ENCODE peak calls at places on chromosomes 16 and 17, in ten cellular contexts. M is ascending aorta, K is SK-N-SH, Y is coronary artery, H is upper lobe of right lung, F is MCF 10A, G is GM20000, Z is GM23338, S is activated B cell treated with CpG ODN at 0.5 μM for 24 hours, Q is foreskin fibroblast. L is an unnamed sample.

GRCh38 chr16:47779201-47780016 is 318.3 kb downstream of the PHKB start:
- DNase-seq in Q (no peak), Y (no peak), H (no peak), S (no peak), M (no peak), F (peak; percentile 3), G (peak; percentile 46), K (no peak), Z (no peak), L (no peak)

GRCh38 chr17:39688945-39689344 is 1.1 kb upstream of the PGAP3 start:
- DNase-seq in Q (no peak), S (no peak), Y (no peak), K (no peak), F (no peak), M (no peak), Z (peak; percentile 78), H (no peak), G (no peak), L (no peak)

GRCh38 chr17:82848022-82848592 is 8.3 kb upstream of the ZNF750 start:
- DNase-seq in Q (peak; percentile 52), Z (no peak), K (no peak), G (no peak), H (peak; percentile 89), Y (no peak), S (no peak), F (peak; percentile 90), M (no peak), L (no peak)

GRCh38 chr16:63890072-63890471 is 1231.8 kb downstream of the CDH11 start:
- DNase-seq in H (no peak), Q (no peak), Z (no peak), Y (no peak), S (no peak), M (no peak), K (no peak), F (peak; percentile 73), G (no peak), L (no peak)

GRCh38 chr17:9258115-9259020 is 237.1 kb downstream of the NTN1 start:
- DNase-seq in M (no peak), Y (no peak), F (no peak), H (no peak), Z (no peak), Q (no peak), G (no peak), K (no peak), S (no peak), L (no peak)

GRCh38 chr16:89324056-89325010 is 106.8 kb downstream of the ZNF778 start:
- DNase-seq in H (peak; percentile 36), S (no peak), F (no peak), Q (peak; percentile 59), G (peak; percentile 82), M (no peak), Z (no peak), Y (peak; percentile 35), K (no peak), L (no peak)

GRCh38 chr16:67449328-67449727 is 18.4 kb downstream of the HSD11B2 start:
- DNase-seq in Z (no peak), Q (no peak), G (no peak), M (no peak), F (no peak), H (no peak), K (no peak), S (no peak), Y (no peak), L (no peak)

GRCh38 chr17:44323359-44324091 is 1.1 kb downstream of the SLC25A39 start:
- DNase-seq in G (no peak), Q (no peak), H (no peak), K (no peak), M (no peak), Y (no peak), S (no peak), Z (no peak), F (no peak), L (no peak)

GRCh38 chr17:74569392-74570003 is 2.2 kb upstream of the CD300H start:
- DNase-seq in Q (peak; percentile 10), M (peak; percentile 65), G (no peak), Z (peak; percentile 39), H (no peak), F (peak; percentile 100), S (no peak), K (no peak), Y (peak; percentile 87), L (no peak)

GRCh38 chr17:28725166-28725659 is 820 bp downstream of the TLCD1 start:
- DNase-seq in Z (peak; percentile 34), Y (no peak), K (no peak), M (no peak), S (no peak), F (peak; percentile 71), G (no peak), Q (peak; percentile 66), H (no peak), L (no peak)
- TF ChIP-seq CTCF in Z (no peak), Y (no peak), K (peak; percentile 25), M (no peak), S (no peak), F (no peak), G (no peak), Q (no peak), H (no peak), L (no peak)

GRCh38 chr16:85635545-85636140 is 22.5 kb downstream of the GSE1 start:
- DNase-seq in K (peak; percentile 67), S (no peak), Z (no peak), F (peak; percentile 71), H (no peak), Y (no peak), M (no peak), G (no peak), Q (no peak), L (no peak)

GRCh38 chr16:85633888-85634287 is 20.8 kb downstream of the GSE1 start:
- DNase-seq in Y (no peak), K (no peak), G (no peak), Z (no peak), H (no peak), M (no peak), Q (no peak), S (no peak), F (no peak), L (no peak)

GRCh38 chr16:85633438-85633743 is 20.3 kb downstream of the GSE1 start:
- DNase-seq in Y (no peak), G (no peak), F (no peak), M (no peak), K (no peak), H (no peak), Z (no peak), Q (no peak), S (no peak), L (no peak)

GRCh38 chr16:85636234-85636812 is 23.2 kb downstream of the GSE1 start:
- DNase-seq in Q (no peak), G (no peak), M (no peak), F (no peak), Y (no peak), K (no peak), Z (no peak), H (no peak), S (no peak), L (no peak)

GRCh38 chr16:85634747-85635544 is 21.8 kb downstream of the GSE1 start:
- DNase-seq in Y (no peak), K (peak; percentile 60), H (no peak), F (no peak), Z (peak; percentile 63), G (no peak), S (no peak), Q (no peak), M (no peak), L (no peak)
- TF ChIP-seq CTCF in Y (no peak), K (peak; percentile 31), H (no peak), F (no peak), Z (peak; percentile 56), G (no peak), S (no peak), Q (no peak), M (no peak), L (peak; percentile 42)

DNA sequence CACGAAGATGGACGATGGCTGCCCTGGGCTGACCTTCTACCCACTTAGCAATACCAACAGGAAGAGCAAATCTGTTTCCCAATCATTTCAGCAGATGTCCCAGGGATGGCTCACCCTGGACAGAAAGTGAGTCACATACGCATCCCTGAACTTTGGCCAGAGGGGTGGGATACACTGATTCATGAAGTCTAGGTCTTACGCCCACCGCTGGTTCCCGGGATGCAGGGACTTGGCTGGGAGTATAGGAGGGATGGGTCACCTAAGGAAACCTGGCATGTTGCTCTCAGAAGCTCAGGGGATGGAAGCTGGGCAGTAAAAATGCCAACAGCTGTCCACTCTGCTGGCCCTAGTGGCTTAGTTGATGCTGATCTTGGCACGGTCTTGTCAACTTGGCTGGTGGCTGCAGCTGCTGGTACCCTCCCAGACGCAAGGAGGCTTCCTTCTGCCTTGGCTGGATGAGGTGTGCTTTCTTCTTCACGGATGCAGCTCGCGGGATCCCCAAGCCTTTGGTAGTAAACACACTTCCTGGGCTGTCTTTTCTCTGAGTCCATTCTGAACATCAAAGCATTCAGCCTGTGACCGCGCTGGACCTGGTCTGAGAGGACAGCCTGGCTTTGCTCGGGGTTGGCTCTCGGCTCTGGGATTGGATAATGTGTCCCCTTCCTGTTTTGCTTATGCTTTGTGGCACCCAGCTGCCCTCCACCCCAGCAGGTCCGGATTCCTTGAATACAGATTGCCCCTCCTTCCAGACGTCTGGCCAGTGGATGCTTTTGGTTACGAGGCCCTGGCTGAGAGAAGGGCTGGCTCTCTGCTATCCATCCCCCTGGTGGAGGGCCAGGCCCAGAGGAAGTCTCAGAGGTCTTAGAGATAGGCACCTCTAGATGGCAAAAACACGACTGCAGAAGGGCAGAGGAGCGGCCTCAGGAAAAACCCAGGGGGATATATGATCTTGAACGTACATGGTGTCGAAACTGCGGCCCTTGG is 71.5 kb downstream of the RAP1GAP2 start:
- DNase-seq in Z (peak; percentile 90), F (peak; percentile 72), K (no peak), M (no peak), S (no peak), H (no peak), Q (peak; percentile 77), Y (no peak), G (no peak), L (peak; percentile 42)
- TF ChIP-seq CTCF in Z (peak; percentile 34), F (no peak), K (peak; percentile 24), M (no peak), S (no peak), H (no peak), Q (no peak), Y (no peak), G (no peak), L (no peak)

GRCh38 chr17:54063639-54064038 is 240.9 kb downstream of the KIF2B start:
- DNase-seq in Z (no peak), K (no peak), M (no peak), S (no peak), Y (no peak), Q (no peak), H (no peak), F (no peak), G (no peak), L (no peak)
- TF ChIP-seq CTCF in Z (no peak), K (no peak), M (no peak), S (no peak), Y (no peak), Q (no peak), H (no peak), F (no peak), G (no peak), L (no peak)

L was measured in glutamatergic neuron.